ENCODE peak calls at places on chromosomes 7 and 10, in ten cellular contexts. K is MM.1S, T is right cardiac atrium, I is tibial artery, H is NAMALWA, U is pancreas, B is PC-3, C is GM13976, P is T1000, V is T-helper 2 cell. M is an unnamed sample.
A peak's percentile ranks its signal among the peaks of the same experiment; 100 is the strongest.

GRCh38 chr10:131979821-131980270 is 1.9 kb downstream of the BNIP3 start:
- DNase-seq in P (peak; percentile 10), I (no peak), K (no peak), C (no peak), B (peak; percentile 29), U (peak; percentile 66), V (no peak), T (peak; percentile 82), H (no peak), M (peak; percentile 56)

GRCh38 chr10:21724695-21725371 is 190.8 kb downstream of the MLLT10 start:
- DNase-seq in U (peak; percentile 83), K (peak; percentile 96), P (peak; percentile 86), H (peak; percentile 96), I (peak; percentile 93), B (peak; percentile 98), V (no peak), C (peak; percentile 58), T (peak; percentile 93), M (peak; percentile 60)

GRCh38 chr7:29207469-29207868 is 12.9 kb downstream of the CHN2 start:
- DNase-seq in P (no peak), B (peak; percentile 49), V (no peak), T (no peak), K (no peak), C (no peak), H (no peak), I (no peak), U (no peak), M (no peak)

GRCh38 chr7:131605280-131605878 is 49.0 kb upstream of the PODXL start:
- DNase-seq in P (no peak), C (no peak), K (no peak), H (no peak), I (no peak), B (no peak), T (no peak), U (no peak), V (no peak), M (peak; percentile 89)

GRCh38 chr7:7639421-7639820 is 1.1 kb upstream of the UMAD1 start:
- DNase-seq in C (no peak), T (no peak), I (no peak), P (no peak), K (no peak), V (no peak), H (no peak), U (no peak), B (no peak), M (no peak)

GRCh38 chr7:76333388-76334101 is 25.2 kb downstream of the YWHAG start:
- DNase-seq in H (no peak), K (no peak), B (no peak), I (peak; percentile 51), C (no peak), U (no peak), T (peak; percentile 88), V (no peak), P (no peak), M (no peak)

GRCh38 chr10:46266506-46266985 is 20.3 kb upstream of the ANTXRL start:
- DNase-seq in B (no peak), T (no peak), I (no peak), C (no peak), U (no peak), V (no peak), H (no peak), P (no peak), K (no peak), M (no peak)

GRCh38 chr7:129903935-129904334 is 48.8 kb downstream of the UBE2H start:
- DNase-seq in V (no peak), T (no peak), K (no peak), C (no peak), U (no peak), B (no peak), I (no peak), P (no peak), H (peak; percentile 42), M (no peak)

GRCh38 chr7:129493555-129493954 is 8.8 kb upstream of the SMKR1 start:
- DNase-seq in C (no peak), P (no peak), H (peak; percentile 78), B (peak; percentile 25), K (peak; percentile 5), I (no peak), U (no peak), V (no peak), T (no peak), M (no peak)

GRCh38 chr10:113177163-113177935 is 227.3 kb downstream of the TCF7L2 start:
- DNase-seq in T (peak; percentile 82), K (no peak), V (no peak), I (no peak), B (no peak), H (no peak), U (no peak), P (no peak), C (no peak), M (peak; percentile 53)

GRCh38 chr10:112340601-112341000 is 33.3 kb upstream of the ACSL5 start:
- DNase-seq in B (no peak), V (no peak), K (no peak), T (no peak), U (no peak), H (no peak), I (no peak), P (no peak), C (no peak), M (no peak)

GRCh38 chr10:59757966-59758365 is 4.7 kb upstream of the MRLN start:
- DNase-seq in C (no peak), V (no peak), U (no peak), T (no peak), P (no peak), H (no peak), I (no peak), B (peak; percentile 91), K (no peak), M (no peak)

GRCh38 chr7:36575832-36576231 is 148.5 kb downstream of the AOAH start:
- DNase-seq in C (no peak), K (peak; percentile 31), T (no peak), B (no peak), V (no peak), P (no peak), I (no peak), H (no peak), U (no peak), M (no peak)

M was measured in neural progenitor cell.